ENCODE peak calls at places on chromosomes 13 and 19, in nine cellular contexts. K is GM12878, L is keratinocyte, T is mammary epithelial cell, F is fibroblast of lung, Q is neural progenitor cell, J is hepatocyte, O is HepG2, B is K562. N is an unnamed sample.

GRCh38 chr13:31476753-31477152 is 262.6 kb upstream of the RXFP2 start:
- DNase-seq in K (no peak), L (no peak), T (no peak), F (peak; percentile 6), Q (no peak), J (no peak), O (no peak), B (no peak), N (no peak)

GRCh38 chr13:48818495-48818961 is 157.2 kb upstream of the FNDC3A start:
- DNase-seq in K (no peak), L (peak; percentile 41), T (peak; percentile 87), F (peak; percentile 97), Q (no peak), J (peak; percentile 68), O (no peak), B (no peak), N (no peak)

GRCh38 chr19:55085923-55086715 is 10.4 kb downstream of the EPS8L1 start:
- DNase-seq in K (no peak), L (no peak), T (no peak), F (no peak), Q (peak; percentile 57), J (no peak), O (no peak), B (no peak), N (no peak)

GRCh38 chr13:30607908-30608307 is 9.8 kb upstream of the USPL1 start:
- DNase-seq in K (peak; percentile 85), L (no peak), T (peak; percentile 38), F (peak; percentile 4), Q (no peak), J (no peak), O (no peak), B (no peak), N (peak; percentile 76)

GRCh38 chr19:46602392-46603194 is 1.5 kb downstream of the CALM3 start:
- DNase-seq in K (no peak), L (no peak), T (no peak), F (no peak), Q (no peak), J (peak; percentile 25), O (no peak), B (no peak), N (peak; percentile 37)

GRCh38 chr19:38838986-38839761 is 7.6 kb upstream of the ECH1 start:
- DNase-seq in K (no peak), L (no peak), T (peak; percentile 11), F (no peak), Q (no peak), J (peak; percentile 18), O (no peak), B (no peak), N (no peak)

GRCh38 chr19:28299649-28300048 is 913.3 kb downstream of the UQCRFS1 start:
- DNase-seq in K (no peak), L (no peak), T (no peak), F (no peak), Q (no peak), J (no peak), O (no peak), B (no peak), N (no peak)

GRCh38 chr19:42290523-42291436 is 11.2 kb upstream of the PRR19 start:
- DNase-seq in K (no peak), L (no peak), T (no peak), F (no peak), Q (peak; percentile 43), J (no peak), O (peak; percentile 61), B (no peak), N (peak; percentile 64)

GRCh38 chr19:4057913-4058695 is 8.6 kb downstream of the ZBTB7A start:
- DNase-seq in K (no peak), L (no peak), T (peak; percentile 87), F (peak; percentile 85), Q (no peak), J (peak; percentile 93), O (peak; percentile 90), B (peak; percentile 90), N (peak; percentile 4)

GRCh38 chr13:73171926-73172325 is 113.1 kb downstream of the KLF5 start:
- DNase-seq in K (no peak), L (no peak), T (peak; percentile 51), F (peak; percentile 52), Q (no peak), J (peak; percentile 46), O (no peak), B (no peak), N (no peak)

GRCh38 chr13:26965976-26966375 is 205.4 kb upstream of the GPR12 start:
- DNase-seq in K (no peak), L (no peak), T (no peak), F (peak; percentile 84), Q (no peak), J (peak; percentile 51), O (no peak), B (no peak), N (no peak)

GRCh38 chr19:13031917-13032623 is 36.8 kb downstream of the NFIX start:
- DNase-seq in K (no peak), L (no peak), T (peak; percentile 74), F (peak; percentile 72), Q (peak; percentile 81), J (no peak), O (peak; percentile 87), B (no peak), N (no peak)

GRCh38 chr19:57583104-57583520 is 833 bp upstream of the ZIK1 start:
- DNase-seq in K (no peak), L (no peak), T (no peak), F (no peak), Q (no peak), J (no peak), O (no peak), B (no peak), N (no peak)

GRCh38 chr19:42250666-42251531 is 4.0 kb downstream of the ERF start:
- DNase-seq in K (no peak), L (no peak), T (no peak), F (peak; percentile 67), Q (no peak), J (no peak), O (no peak), B (no peak), N (no peak)

GRCh38 chr19:45402469-45403070 is 2.3 kb downstream of the PPP1R13L start:
- DNase-seq in K (no peak), L (peak; percentile 63), T (peak; percentile 78), F (peak; percentile 26), Q (peak; percentile 81), J (peak; percentile 82), O (no peak), B (peak; percentile 75), N (no peak)

GRCh38 chr19:18225355-18225701 is 910 bp downstream of the PDE4C start:
- DNase-seq in K (no peak), L (no peak), T (no peak), F (no peak), Q (no peak), J (no peak), O (no peak), B (no peak), N (no peak)
- TF ChIP-seq EZH2 in K (no peak), L (peak; percentile 70), T (no peak), F (peak; percentile 30), Q (peak; percentile 89), J (peak; percentile 19), O (no peak), B (no peak), N (no peak)

DNA sequence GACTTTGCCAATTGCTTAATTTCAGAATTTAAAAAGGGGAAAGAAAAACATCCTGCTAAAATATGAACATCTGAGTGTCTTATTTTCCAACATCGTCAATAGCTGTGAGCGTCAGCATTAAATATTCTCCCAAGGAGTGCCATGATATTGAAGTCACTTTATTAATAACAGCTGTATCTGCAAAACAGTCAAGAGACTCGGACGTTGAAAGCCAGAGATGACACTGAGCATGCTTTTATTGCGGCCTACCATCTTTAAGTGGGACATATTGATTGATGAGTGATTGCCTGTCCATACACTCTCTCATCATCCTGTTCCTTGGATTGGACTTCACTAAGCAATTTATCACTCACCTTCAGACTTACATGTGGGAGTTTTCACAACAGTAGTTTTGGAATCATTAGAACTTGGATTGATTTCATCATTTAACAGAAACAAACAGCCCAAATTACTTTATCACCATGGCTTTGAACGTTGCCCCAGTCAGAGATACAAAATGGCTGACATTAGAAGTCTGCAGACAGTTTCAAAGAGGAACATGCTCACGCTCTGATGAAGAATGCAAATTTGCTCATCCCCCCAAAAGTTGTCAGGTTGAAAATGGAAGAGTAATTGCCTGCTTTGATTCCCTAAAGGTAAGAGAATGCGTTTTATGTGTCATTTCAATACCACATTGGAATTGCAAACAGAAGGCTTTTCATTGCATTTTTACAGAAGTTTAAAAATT is 53.8 kb downstream of the MBNL2 start:
- DNase-seq in K (no peak), L (no peak), T (no peak), F (no peak), Q (no peak), J (no peak), O (no peak), B (no peak), N (no peak)
- H3K27ac ChIP-seq in K (no peak overlapping the region), L (peak overlapping the region; percentile 22), T (peak overlapping the region; percentile 97), F (peak overlapping the region; percentile 62), Q (no peak overlapping the region), J (peak overlapping the region; percentile 62), O (peak overlapping the region; percentile 86), B (no peak overlapping the region), N (no peak overlapping the region)

GRCh38 chr19:18612051-18612771 is 459 bp upstream of the TMEM59L start:
- DNase-seq in K (no peak), L (no peak), T (no peak), F (no peak), Q (peak; percentile 36), J (no peak), O (no peak), B (no peak), N (no peak)

GRCh38 chr19:18613589-18614234 is 1.0 kb downstream of the TMEM59L start:
- DNase-seq in K (no peak), L (no peak), T (no peak), F (no peak), Q (peak; percentile 52), J (no peak), O (no peak), B (no peak), N (no peak)

GRCh38 chr19:18610556-18611326 is 1.9 kb upstream of the TMEM59L start:
- DNase-seq in K (no peak), L (no peak), T (no peak), F (no peak), Q (peak; percentile 70), J (no peak), O (peak; percentile 85), B (no peak), N (no peak)

GRCh38 chr19:18611327-18612050 is 1.2 kb upstream of the TMEM59L start:
- DNase-seq in K (no peak), L (no peak), T (no peak), F (no peak), Q (peak; percentile 78), J (no peak), O (peak; percentile 76), B (no peak), N (no peak)

GRCh38 chr19:18612772-18613588 is at the start of gene TMEM59L:
- DNase-seq in K (no peak), L (no peak), T (no peak), F (no peak), Q (peak; percentile 77), J (no peak), O (no peak), B (no peak), N (peak; percentile 50)
- TF ChIP-seq EZH2 in K (no peak), L (peak; percentile 43), T (no peak), F (peak; percentile 32), Q (peak; percentile 87), J (peak; percentile 75), O (no peak), B (no peak), N (peak; percentile 82)

DNA sequence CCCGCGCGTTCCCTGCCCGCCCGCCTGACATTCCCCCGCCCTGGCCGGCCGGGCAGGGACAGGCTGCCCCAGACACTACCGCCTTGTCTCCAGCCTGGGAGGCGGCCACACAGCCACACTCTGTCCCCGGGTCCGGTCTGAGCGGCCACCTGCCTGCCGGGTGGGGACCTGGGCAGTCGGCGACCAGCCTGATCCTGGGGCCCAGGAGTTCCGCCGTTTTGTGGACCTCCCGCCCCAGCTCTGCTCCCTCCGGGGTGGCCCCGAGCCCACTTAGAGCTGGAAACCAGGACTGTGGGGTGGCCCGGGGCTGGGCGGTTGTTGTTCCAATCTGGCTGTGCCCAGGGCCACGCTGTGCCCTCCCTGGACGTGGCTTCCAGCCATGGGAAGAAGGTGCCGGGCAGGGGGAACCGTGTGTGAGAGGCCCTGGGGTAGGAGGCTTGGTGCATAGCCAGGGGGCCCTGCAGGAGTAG is 12.0 kb downstream of the PALM start:
- DNase-seq in K (no peak), L (no peak), T (no peak), F (no peak), Q (no peak), J (no peak), O (peak; percentile 41), B (no peak), N (no peak)
- H3K27ac ChIP-seq in K (no peak overlapping the region), L (no peak overlapping the region), T (no peak overlapping the region), F (no peak overlapping the region), Q (no peak overlapping the region), J (no peak overlapping the region), O (peak overlapping the region; percentile 38), B (no peak overlapping the region), N (no peak overlapping the region)